ENCODE peak calls at places on chromosomes 16 and 17, in six cellular contexts. L is ovary, R is aorta, H is heart left ventricle, Z is adipocyte, Q is spleen. K is an unnamed sample.

GRCh38 chr17:9266031-9266680 is 244.8 kb downstream of the NTN1 start:
- DNase-seq in L (no peak), R (no peak), H (no peak), Z (no peak), Q (peak; percentile 27), K (no peak)

GRCh38 chr17:69434164-69434579 is 19.7 kb downstream of the MAP2K6 start:
- DNase-seq in L (no peak), R (no peak), H (no peak), Z (no peak), Q (no peak), K (no peak)

GRCh38 chr17:59508999-59509398 is 56.4 kb upstream of the DHX40 start:
- DNase-seq in L (no peak), R (no peak), H (no peak), Z (no peak), Q (no peak), K (no peak)

GRCh38 chr16:74695450-74696422 is 4.9 kb downstream of the MLKL start:
- DNase-seq in L (peak; percentile 86), R (peak; percentile 85), H (peak; percentile 78), Z (peak; percentile 93), Q (peak; percentile 87), K (peak; percentile 93)

GRCh38 chr16:70695351-70696070 is 9.7 kb upstream of the MTSS2 start:
- DNase-seq in L (no peak), R (no peak), H (peak; percentile 80), Z (no peak), Q (peak; percentile 87), K (no peak)

GRCh38 chr17:77783991-77784820 is 174.3 kb upstream of the TNRC6C start:
- DNase-seq in L (no peak), R (no peak), H (no peak), Z (no peak), Q (peak; percentile 86), K (no peak)

GRCh38 chr16:78390828-78391227 is 291.4 kb downstream of the WWOX start:
- DNase-seq in L (no peak), R (no peak), H (no peak), Z (no peak), Q (no peak), K (no peak)

GRCh38 chr17:6496116-6496481 is 51.8 kb downstream of the PIMREG start:
- DNase-seq in L (no peak), R (no peak), H (no peak), Z (no peak), Q (peak; percentile 64), K (peak; percentile 37)

GRCh38 chr16:19085679-19086200 is 18.3 kb downstream of the COQ7 start:
- DNase-seq in L (no peak), R (no peak), H (no peak), Z (no peak), Q (no peak), K (no peak)

GRCh38 chr16:554297-554621 is 5.9 kb upstream of the PRR35 start:
- DNase-seq in L (no peak), R (no peak), H (no peak), Z (no peak), Q (no peak), K (no peak)

GRCh38 chr17:5705876-5706420 is 121.6 kb upstream of the NLRP1 start:
- DNase-seq in L (no peak), R (no peak), H (no peak), Z (no peak), Q (peak; percentile 32), K (no peak)

GRCh38 chr16:72821551-72821950 is 226.4 kb downstream of the ZFHX3 start:
- DNase-seq in L (no peak), R (no peak), H (no peak), Z (no peak), Q (no peak), K (no peak)

GRCh38 chr16:87457724-87458423 is 35.0 kb downstream of the ZCCHC14 start:
- DNase-seq in L (no peak), R (no peak), H (no peak), Z (peak; percentile 91), Q (no peak), K (no peak)

GRCh38 chr17:35536664-35537160 is 766 bp downstream of the SLFN12L start:
- DNase-seq in L (no peak), R (no peak), H (no peak), Z (no peak), Q (no peak), K (no peak)

GRCh38 chr16:87895641-87896141 is 26.4 kb upstream of the SLC7A5 start:
- DNase-seq in L (no peak), R (peak; percentile 59), H (no peak), Z (peak; percentile 39), Q (no peak), K (no peak)

GRCh38 chr16:10541396-10541795 is 39.0 kb downstream of the EMP2 start:
- DNase-seq in L (peak; percentile 29), R (no peak), H (no peak), Z (no peak), Q (no peak), K (peak; percentile 71)

GRCh38 chr17:38943607-38944006 is 18.2 kb downstream of the LASP1NB start:
- DNase-seq in L (no peak), R (no peak), H (no peak), Z (no peak), Q (no peak), K (no peak)

DNA sequence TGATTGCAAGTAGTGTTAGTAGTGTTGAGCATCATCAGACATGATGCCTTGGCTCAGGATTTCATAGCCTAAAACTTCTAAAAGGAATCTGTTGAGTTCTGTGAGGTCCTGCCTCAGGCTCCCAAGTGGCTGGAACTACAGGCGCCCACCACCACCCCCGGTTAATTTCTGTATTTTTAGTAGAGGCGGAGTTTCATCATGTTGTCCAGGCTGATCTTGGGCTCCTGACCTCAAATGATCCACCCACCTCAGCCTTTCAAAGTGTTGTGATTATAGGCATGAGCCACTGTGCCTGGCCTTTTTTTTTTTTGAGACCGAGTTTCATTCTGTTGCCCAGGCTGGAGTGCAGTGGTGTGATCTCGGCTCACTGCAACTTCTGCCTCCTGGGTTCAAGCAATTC is 5.7 kb downstream of the PSMD11 start:
- DNase-seq in L (no peak), R (no peak), H (no peak), Z (no peak), Q (no peak), K (no peak)
- H3K36me3 ChIP-seq in L (no peaks in the 10 kb centered on the region), R (peaks cover 11% of the 10 kb centered on the region), H (no peaks in the 10 kb centered on the region), Z (peaks cover 79% of the 10 kb centered on the region), Q (peaks cover 83% of the 10 kb centered on the region), K (peaks cover 46% of the 10 kb centered on the region)

DNA sequence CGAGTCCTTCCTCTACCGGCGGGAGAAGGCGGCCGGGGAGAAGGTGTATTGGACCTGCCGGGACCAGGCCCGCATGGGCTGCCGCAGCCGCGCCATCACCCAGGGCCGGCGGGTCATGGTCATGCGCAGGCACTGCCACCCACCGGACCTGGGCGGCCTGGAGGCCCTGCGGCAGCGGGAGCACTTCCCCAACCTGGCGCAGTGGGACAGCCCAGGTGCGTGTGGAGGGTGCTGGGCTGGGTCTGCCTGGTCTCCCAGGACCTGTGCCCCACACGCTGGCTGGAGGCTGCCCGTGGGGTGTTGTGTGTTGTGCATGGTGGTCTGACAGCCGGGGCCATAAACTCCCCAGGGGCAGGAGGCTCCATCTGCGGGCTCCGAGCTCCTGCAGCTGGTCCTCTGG is 25.4 kb downstream of the FLYWCH1 start:
- DNase-seq in L (no peak), R (no peak), H (no peak), Z (no peak), Q (no peak), K (no peak)
- H3K36me3 ChIP-seq in L (no peaks in the 10 kb centered on the region), R (peaks cover 3% of the 10 kb centered on the region), H (no peaks in the 10 kb centered on the region), Z (peaks cover 74% of the 10 kb centered on the region), Q (peaks cover 100% of the 10 kb centered on the region), K (peaks cover 62% of the 10 kb centered on the region)

GRCh38 chr17:18245038-18245776 is 13.3 kb downstream of the FLII start:
- DNase-seq in L (no peak), R (no peak), H (no peak), Z (no peak), Q (no peak), K (no peak)
- H3K36me3 ChIP-seq in L (no peaks in the 10 kb centered on the region), R (no peaks in the 10 kb centered on the region), H (no peaks in the 10 kb centered on the region), Z (peaks cover 57% of the 10 kb centered on the region), Q (peaks cover 100% of the 10 kb centered on the region), K (peaks cover 84% of the 10 kb centered on the region)

GRCh38 chr16:51442140-51442539 is 291.1 kb upstream of the SALL1 start:
- DNase-seq in L (no peak), R (no peak), H (no peak), Z (no peak), Q (no peak), K (no peak)
- H3K36me3 ChIP-seq in L (no peaks in the 10 kb centered on the region), R (no peaks in the 10 kb centered on the region), H (no peaks in the 10 kb centered on the region), Z (no peaks in the 10 kb centered on the region), Q (no peaks in the 10 kb centered on the region), K (no peaks in the 10 kb centered on the region)

GRCh38 chr17:47823519-47823918 is 1.9 kb upstream of the OSBPL7 start:
- DNase-seq in L (no peak), R (no peak), H (no peak), Z (no peak), Q (no peak), K (no peak)
- H3K36me3 ChIP-seq in L (no peaks in the 10 kb centered on the region), R (peaks cover 3% of the 10 kb centered on the region), H (no peaks in the 10 kb centered on the region), Z (peaks cover 44% of the 10 kb centered on the region), Q (peaks cover 74% of the 10 kb centered on the region), K (peaks cover 29% of the 10 kb centered on the region)